ENCODE peak calls at places on chromosomes 2 and 18, in four cellular contexts. One of them, this sample, is unnamed.

GRCh38 chr2:63048367-63049171 is 2.1 kb upstream of the OTX1 start:
- DNase-seq in substantia nigra: no peak
- DNase-seq in fibroblast of the aortic adventitia: no peak
- DNase-seq in PC-3: no peak
- DNase-seq in this sample: peak

GRCh38 chr2:178397002-178397605 is 53.9 kb downstream of the PRKRA start:
- DNase-seq in substantia nigra: no peak
- DNase-seq in fibroblast of the aortic adventitia: peak
- DNase-seq in PC-3: peak
- DNase-seq in this sample: peak

GRCh38 chr2:241666627-241667400 is 19.8 kb downstream of the DTYMK start:
- DNase-seq in substantia nigra: no peak
- DNase-seq in fibroblast of the aortic adventitia: no peak
- DNase-seq in PC-3: no peak
- DNase-seq in this sample: no peak

GRCh38 chr18:31661965-31662364 is 22.4 kb downstream of the B4GALT6 start:
- DNase-seq in substantia nigra: no peak
- DNase-seq in fibroblast of the aortic adventitia: peak
- DNase-seq in PC-3: peak
- DNase-seq in this sample: no peak

GRCh38 chr2:168246483-168247340 is 683 bp downstream of the STK39 start:
- DNase-seq in substantia nigra: peak
- DNase-seq in fibroblast of the aortic adventitia: peak
- DNase-seq in PC-3: peak
- DNase-seq in this sample: peak

GRCh38 chr2:162161634-162162033 is 9.6 kb upstream of the GCG start:
- DNase-seq in substantia nigra: no peak
- DNase-seq in fibroblast of the aortic adventitia: no peak
- DNase-seq in PC-3: peak
- DNase-seq in this sample: no peak

GRCh38 chr2:65350714-65351113 is 81.7 kb downstream of the SPRED2 start:
- DNase-seq in substantia nigra: no peak
- DNase-seq in fibroblast of the aortic adventitia: no peak
- DNase-seq in PC-3: no peak
- DNase-seq in this sample: no peak

GRCh38 chr2:172012688-172013358 is 13.1 kb downstream of the METAP1D start:
- DNase-seq in substantia nigra: no peak
- DNase-seq in fibroblast of the aortic adventitia: no peak
- DNase-seq in PC-3: no peak
- DNase-seq in this sample: no peak

GRCh38 chr18:3540805-3541548 is 91.0 kb downstream of the TGIF1 start:
- DNase-seq in substantia nigra: no peak
- DNase-seq in fibroblast of the aortic adventitia: no peak
- DNase-seq in PC-3: peak
- DNase-seq in this sample: peak

GRCh38 chr2:216757532-216757931 is 62.2 kb upstream of the IGFBP5 start:
- DNase-seq in substantia nigra: no peak
- DNase-seq in fibroblast of the aortic adventitia: no peak
- DNase-seq in PC-3: no peak
- DNase-seq in this sample: no peak

GRCh38 chr18:2547477-2548087 is 23.7 kb downstream of the METTL4 start:
- DNase-seq in substantia nigra: no peak
- DNase-seq in fibroblast of the aortic adventitia: peak
- DNase-seq in PC-3: peak
- DNase-seq in this sample: peak

GRCh38 chr2:235595420-235596010 is 101.7 kb downstream of the AGAP1 start:
- DNase-seq in substantia nigra: peak
- DNase-seq in fibroblast of the aortic adventitia: peak
- DNase-seq in PC-3: peak
- DNase-seq in this sample: peak

GRCh38 chr2:98936133-98936916 is at the start of gene CRACDL:
- DNase-seq in substantia nigra: no peak
- DNase-seq in fibroblast of the aortic adventitia: no peak
- DNase-seq in PC-3: peak
- DNase-seq in this sample: peak

GRCh38 chr2:3443685-3444084 is 64.2 kb downstream of the TRAPPC12 start:
- DNase-seq in substantia nigra: no peak
- DNase-seq in fibroblast of the aortic adventitia: no peak
- DNase-seq in PC-3: no peak
- DNase-seq in this sample: peak

GRCh38 chr18:48493856-48494255 is 45.0 kb upstream of the CTIF start:
- DNase-seq in substantia nigra: no peak
- DNase-seq in fibroblast of the aortic adventitia: peak
- DNase-seq in PC-3: peak
- DNase-seq in this sample: no peak

GRCh38 chr2:180944372-180944771 is 36.0 kb upstream of the UBE2E3 start:
- DNase-seq in substantia nigra: no peak
- DNase-seq in fibroblast of the aortic adventitia: no peak
- DNase-seq in PC-3: no peak
- DNase-seq in this sample: no peak

GRCh38 chr18:63779386-63779785 is 4.2 kb downstream of the SERPINB7 start:
- DNase-seq in substantia nigra: no peak
- DNase-seq in fibroblast of the aortic adventitia: no peak
- DNase-seq in PC-3: peak
- DNase-seq in this sample: peak

GRCh38 chr18:35553300-35553699 is 28.2 kb upstream of the GALNT1 start:
- DNase-seq in substantia nigra: no peak
- DNase-seq in fibroblast of the aortic adventitia: no peak
- DNase-seq in PC-3: no peak
- DNase-seq in this sample: no peak

GRCh38 chr18:63545094-63545493 is 2.9 kb downstream of the SERPINB12 start:
- DNase-seq in substantia nigra: no peak
- DNase-seq in fibroblast of the aortic adventitia: no peak
- DNase-seq in PC-3: no peak
- DNase-seq in this sample: no peak

GRCh38 chr2:127056631-127057370 is 50.2 kb downstream of the BIN1 start:
- DNase-seq in substantia nigra: no peak
- DNase-seq in fibroblast of the aortic adventitia: no peak
- DNase-seq in PC-3: no peak
- DNase-seq in this sample: no peak

GRCh38 chr18:63102941-63103744 is 216.4 kb downstream of the BCL2 start:
- DNase-seq in substantia nigra: no peak
- DNase-seq in fibroblast of the aortic adventitia: no peak
- DNase-seq in PC-3: no peak
- DNase-seq in this sample: no peak

GRCh38 chr2:54107903-54108615 is 7.4 kb upstream of the ACYP2 start:
- DNase-seq in substantia nigra: no peak
- DNase-seq in fibroblast of the aortic adventitia: no peak
- DNase-seq in PC-3: no peak
- DNase-seq in this sample: peak

GRCh38 chr2:26384183-26384582 is 17.5 kb upstream of the DRC1 start:
- DNase-seq in substantia nigra: no peak
- DNase-seq in fibroblast of the aortic adventitia: no peak
- DNase-seq in PC-3: no peak
- DNase-seq in this sample: peak

GRCh38 chr2:239677455-239678185 is 276.8 kb upstream of the HDAC4 start:
- DNase-seq in substantia nigra: no peak
- DNase-seq in fibroblast of the aortic adventitia: no peak
- DNase-seq in PC-3: no peak
- DNase-seq in this sample: no peak

This sample was measured in epithelial cell of esophagus.